ENCODE peak calls at places on chromosome 19, in eight cellular contexts. B is AG08395; V is anterior cingulate cortex; L is AG10803; P is endothelial cell of umbilical vein; O is posterior cingulate gyrus; X is stimulated activated CD8-positive, alpha-beta memory T cell treated with anti-CD3 and anti-CD28 coated beads, Interleukin-15, amount 100 ng/mL, for 4 hours; J is MCF 10A. G is an unnamed sample.

GRCh38 chr19:10363789-10364281 is 16.5 kb downstream of the TYK2 start:
- DNase-seq in P (no peak), J (peak; percentile 62), O (no peak), B (no peak), V (no peak), L (no peak), X (no peak), G (no peak)

GRCh38 chr19:30394481-30395151 is 22.4 kb downstream of the ZNF536 start:
- DNase-seq in J (no peak), O (no peak), L (no peak), B (no peak), V (no peak), P (no peak), X (no peak), G (no peak)

GRCh38 chr19:16807416-16808274 is 21.6 kb upstream of the SIN3B start:
- DNase-seq in O (no peak), X (no peak), V (no peak), B (no peak), J (no peak), L (no peak), P (no peak), G (no peak)

GRCh38 chr19:12995596-12996541 is 594 bp downstream of the NFIX start:
- DNase-seq in V (no peak), J (no peak), L (peak; percentile 42), X (no peak), B (peak; percentile 29), P (peak; percentile 31), O (no peak), G (no peak)

GRCh38 chr19:11299946-11300810 is 4.2 kb downstream of the TSPAN16 start:
- DNase-seq in B (no peak), J (no peak), P (no peak), L (no peak), X (no peak), O (no peak), V (no peak), G (no peak)

GRCh38 chr19:54160182-54160811 is 776 bp upstream of the LENG1 start:
- DNase-seq in J (no peak), L (no peak), P (peak; percentile 26), O (no peak), B (no peak), V (no peak), X (no peak), G (no peak)

GRCh38 chr19:58498316-58499020 is 13.3 kb downstream of the SLC27A5 start:
- DNase-seq in J (no peak), O (no peak), L (no peak), P (no peak), V (no peak), B (no peak), X (no peak), G (no peak)

GRCh38 chr19:50792852-50793250 is 2.6 kb downstream of the ACP4 start:
- DNase-seq in P (no peak), O (no peak), B (no peak), L (no peak), J (no peak), V (no peak), X (no peak), G (no peak)